ENCODE peak calls at places on chromosomes 7 and 10, in five cellular contexts. R, Y, U, W and I are unnamed samples.

GRCh38 chr10:14102056-14102455 is 228.7 kb downstream of the FRMD4A start:
- DNase-seq in U (no peak), Y (peak), R (no peak), W (no peak), I (no peak)

GRCh38 chr10:62384057-62384446 is 9.9 kb downstream of the ZNF365 start:
- DNase-seq in R (no peak), W (no peak), U (no peak), Y (peak), I (no peak)

GRCh38 chr10:24925799-24926198 is 26.6 kb downstream of the PRTFDC1 start:
- DNase-seq in U (no peak), R (no peak), Y (no peak), W (no peak), I (no peak)

GRCh38 chr7:130998993-130999602 is 265.1 kb upstream of the KLF14 start:
- DNase-seq in R (no peak), W (no peak), U (no peak), Y (peak), I (no peak)

GRCh38 chr7:155448632-155449007 is 9.3 kb upstream of the EN2 start:
- DNase-seq in U (no peak), R (no peak), W (no peak), Y (no peak), I (no peak)

GRCh38 chr7:112957901-112958300 is 128.7 kb downstream of the GPR85 start:
- DNase-seq in W (no peak), R (no peak), U (no peak), Y (no peak), I (no peak)

GRCh38 chr10:99681553-99681952 is 22.2 kb downstream of the ENTPD7 start:
- DNase-seq in W (no peak), Y (peak), U (no peak), R (no peak), I (no peak)

GRCh38 chr10:51770719-51771118 is 71.3 kb upstream of the CSTF2T start:
- DNase-seq in W (no peak), R (no peak), Y (no peak), U (no peak), I (no peak)

GRCh38 chr7:150988230-150989226 is 2.3 kb upstream of the NOS3 start:
- DNase-seq in Y (peak), R (no peak), W (peak), U (peak), I (peak)

GRCh38 chr7:17301491-17302101 is 3.1 kb downstream of the AHR start:
- DNase-seq in R (peak), Y (peak), U (no peak), W (no peak), I (no peak)

GRCh38 chr10:79018591-79019011 is 50.2 kb upstream of the ZMIZ1 start:
- DNase-seq in Y (peak), R (no peak), W (peak), U (no peak), I (no peak)